ENCODE peak calls at places on chromosomes 7 and 10, in six cellular contexts. G, C, F, K, L and X are unnamed samples.

GRCh38 chr7:40057292-40057691 is 77.1 kb downstream of the MPLKIP start:
- DNase-seq in C (peak), F (peak), L (no peak), G (no peak), K (no peak), X (no peak)

GRCh38 chr10:37489658-37490003 is 364.2 kb downstream of the ANKRD30A start:
- DNase-seq in K (no peak), L (no peak), G (no peak), C (no peak), F (no peak), X (no peak)

GRCh38 chr7:33841658-33842057 is 63.7 kb upstream of the BMPER start:
- DNase-seq in L (peak), G (no peak), C (peak), K (no peak), F (no peak), X (no peak)

GRCh38 chr7:17041324-17041723 is 159.5 kb upstream of the AGR3 start:
- DNase-seq in G (no peak), L (no peak), F (no peak), C (no peak), K (no peak), X (no peak)

GRCh38 chr10:15485684-15486316 is 114.7 kb upstream of the FAM171A1 start:
- DNase-seq in F (no peak), K (no peak), G (no peak), C (peak), L (no peak), X (no peak)

GRCh38 chr7:108293190-108293612 is 163.0 kb downstream of the NRCAM start:
- DNase-seq in F (no peak), K (no peak), L (no peak), G (no peak), C (no peak), X (no peak)

GRCh38 chr7:87231243-87231642 is 11.7 kb upstream of the TMEM243 start:
- DNase-seq in K (no peak), F (peak), L (no peak), G (peak), C (peak), X (no peak)

GRCh38 chr7:93516834-93517233 is 57.7 kb downstream of the CALCR start:
- DNase-seq in K (no peak), F (no peak), C (no peak), L (no peak), G (no peak), X (no peak)

GRCh38 chr10:85280014-85280413 is 951.6 kb downstream of the CCSER2 start:
- DNase-seq in K (no peak), F (no peak), C (no peak), G (no peak), L (no peak), X (no peak)

GRCh38 chr7:4123823-4124222 is 558.3 kb upstream of the FOXK1 start:
- DNase-seq in L (no peak), G (no peak), F (no peak), C (no peak), K (no peak), X (no peak)

GRCh38 chr7:139663608-139664177 is 114.1 kb downstream of the HIPK2 start:
- DNase-seq in G (no peak), L (no peak), F (no peak), C (no peak), K (no peak), X (no peak)

GRCh38 chr10:112491144-112491543 is 44.1 kb downstream of the VTI1A start:
- DNase-seq in C (no peak), L (no peak), K (peak), F (no peak), G (no peak), X (no peak)

GRCh38 chr7:95545007-95545615 is 51.2 kb downstream of the PDK4 start:
- DNase-seq in G (peak), K (peak), C (peak), L (no peak), F (peak), X (no peak)

GRCh38 chr10:62121197-62121550 is 147.5 kb downstream of the RTKN2 start:
- DNase-seq in K (no peak), F (no peak), G (no peak), C (no peak), L (no peak), X (no peak)

GRCh38 chr10:67239864-67240497 is 314.1 kb downstream of the LRRTM3 start:
- DNase-seq in K (no peak), G (no peak), C (no peak), F (no peak), L (no peak), X (no peak)

GRCh38 chr10:4541292-4541691 is 284.7 kb upstream of the AKR1E2 start:
- DNase-seq in C (peak), G (peak), F (no peak), L (no peak), K (peak), X (peak)

GRCh38 chr10:115830260-115830970 is 442.6 kb downstream of the GFRA1 start:
- DNase-seq in F (no peak), L (no peak), G (no peak), K (no peak), C (no peak), X (no peak)

GRCh38 chr7:2209146-2209960 is 23.4 kb downstream of the MAD1L1 start:
- DNase-seq in C (peak), F (peak), L (peak), K (no peak), G (peak), X (peak)

GRCh38 chr10:133261726-133262325 is 14.8 kb downstream of the ADAM8 start:
- DNase-seq in K (no peak), G (peak), F (peak), C (peak), L (peak), X (peak)

GRCh38 chr7:1672851-1673486 is 2.9 kb downstream of the ELFN1 start:
- DNase-seq in K (no peak), L (peak), C (no peak), F (no peak), G (no peak), X (no peak)

GRCh38 chr10:129345763-129346162 is 121.3 kb upstream of the MGMT start:
- DNase-seq in L (no peak), C (no peak), G (no peak), F (no peak), K (no peak), X (no peak)

GRCh38 chr10:17092216-17092944 is 37.2 kb downstream of the CUBN start:
- DNase-seq in G (no peak), C (no peak), K (no peak), F (no peak), L (no peak), X (no peak)

GRCh38 chr7:150975536-150976285 is 2.4 kb downstream of the KCNH2 start:
- DNase-seq in G (no peak), C (no peak), K (no peak), L (no peak), F (no peak), X (no peak)

GRCh38 chr10:77317221-77317620 is 320.4 kb downstream of the KCNMA1 start:
- DNase-seq in L (no peak), K (no peak), C (no peak), F (no peak), G (no peak), X (no peak)

GRCh38 chr10:69902835-69903535 is 101.3 kb downstream of the COL13A1 start:
- DNase-seq in F (no peak), C (peak), L (no peak), K (no peak), G (peak), X (no peak)

GRCh38 chr10:12488626-12489025 is 139.3 kb downstream of the CAMK1D start:
- DNase-seq in F (no peak), L (no peak), K (no peak), G (no peak), C (no peak), X (no peak)

GRCh38 chr10:21161647-21162046 is 264.5 kb upstream of the NEBL start:
- DNase-seq in C (no peak), K (no peak), F (no peak), L (no peak), G (no peak), X (no peak)

GRCh38 chr10:49744924-49745605 is 17.1 kb downstream of the OGDHL start:
- DNase-seq in K (no peak), F (no peak), C (no peak), L (no peak), G (no peak), X (peak)

GRCh38 chr10:103576862-103577261 is 83.4 kb downstream of the NEURL1 start:
- DNase-seq in G (no peak), C (peak), L (no peak), K (no peak), F (no peak), X (no peak)

GRCh38 chr10:113456741-113457140 is 96.1 kb upstream of the HABP2 start:
- DNase-seq in G (no peak), K (no peak), C (no peak), L (no peak), F (no peak), X (peak)

GRCh38 chr7:77823787-77824186 is 25.2 kb downstream of the PHTF2 start:
- DNase-seq in K (no peak), F (no peak), L (no peak), G (no peak), C (no peak), X (no peak)

GRCh38 chr7:132437730-132438129 is 138.5 kb downstream of the PLXNA4 start:
- DNase-seq in L (no peak), C (no peak), F (peak), K (no peak), G (no peak), X (no peak)

GRCh38 chr10:87578160-87578559 is 73.5 kb downstream of the MINPP1 start:
- DNase-seq in C (no peak), G (no peak), F (no peak), L (no peak), K (no peak), X (no peak)

DNA sequence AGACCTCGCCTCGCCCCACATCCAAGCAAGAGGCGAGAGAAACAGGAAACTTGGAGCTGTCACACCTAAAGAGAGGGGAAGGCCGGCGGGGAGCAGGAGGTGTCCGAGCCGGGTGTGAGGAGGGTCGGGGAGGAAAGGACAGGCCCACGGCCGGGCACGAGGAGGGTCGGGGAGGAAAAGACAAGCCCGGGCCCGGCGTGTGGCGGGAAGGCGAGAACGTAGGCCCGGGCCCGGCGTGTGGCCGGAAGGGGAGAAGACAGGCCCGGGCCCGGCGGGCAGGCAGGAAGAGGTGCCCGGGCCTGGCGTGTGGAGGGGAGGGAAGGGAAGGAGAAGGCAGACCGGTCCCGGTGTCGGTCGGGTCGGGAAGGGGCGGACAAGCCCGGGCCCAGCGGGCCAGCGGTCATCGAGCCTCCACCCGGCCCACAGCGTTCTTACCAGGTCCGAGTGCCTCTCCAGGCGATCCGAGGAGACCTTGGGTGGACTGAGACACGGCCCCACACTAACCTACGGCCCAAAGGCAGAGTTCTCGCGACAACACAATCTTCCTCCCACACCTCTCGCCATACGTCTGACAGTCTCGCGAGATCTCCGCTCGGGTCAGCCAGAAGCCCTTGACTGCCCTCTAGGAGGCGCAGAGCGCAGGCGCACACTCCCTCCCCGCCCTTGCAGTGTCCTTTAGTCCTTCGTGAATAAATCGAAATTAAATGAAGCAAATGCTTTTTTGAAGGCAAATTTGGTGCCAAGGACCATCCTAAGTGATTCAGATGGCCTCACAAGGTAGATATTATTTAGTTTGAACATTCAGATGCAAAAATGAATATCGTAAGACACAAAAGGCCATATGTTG is at the start of gene NCOA4:
- DNase-seq in K (peak), C (peak), L (peak), G (peak), F (peak), X (peak)
- TF ChIP-seq POLR2A in K (no peak), C (peak), L (peak), G (peak), F (peak), X (no peak)

GRCh38 chr7:70949862-70950261 is 182.1 kb upstream of the GALNT17 start:
- DNase-seq in G (no peak), F (no peak), K (no peak), L (no peak), C (no peak), X (no peak)
- TF ChIP-seq CTCF in G (no peak), F (no peak), K (no peak), L (no peak), C (no peak), X (no peak)

GRCh38 chr7:99373086-99374066 is 1.2 kb upstream of the ARPC1B start:
- DNase-seq in F (no peak), L (no peak), K (no peak), C (no peak), G (no peak), X (no peak)
- H3K4me3 ChIP-seq in F (peak), L (peak), K (peak), C (no peak), G (peak), X (no peak)

GRCh38 chr10:80196270-80196949 is 8.9 kb downstream of the ANXA11 start:
- DNase-seq in K (peak), F (no peak), C (peak), G (peak), L (no peak), X (no peak)
- TF ChIP-seq POLR2A in K (no peak), F (no peak), C (peak), G (peak), L (no peak), X (no peak)

DNA sequence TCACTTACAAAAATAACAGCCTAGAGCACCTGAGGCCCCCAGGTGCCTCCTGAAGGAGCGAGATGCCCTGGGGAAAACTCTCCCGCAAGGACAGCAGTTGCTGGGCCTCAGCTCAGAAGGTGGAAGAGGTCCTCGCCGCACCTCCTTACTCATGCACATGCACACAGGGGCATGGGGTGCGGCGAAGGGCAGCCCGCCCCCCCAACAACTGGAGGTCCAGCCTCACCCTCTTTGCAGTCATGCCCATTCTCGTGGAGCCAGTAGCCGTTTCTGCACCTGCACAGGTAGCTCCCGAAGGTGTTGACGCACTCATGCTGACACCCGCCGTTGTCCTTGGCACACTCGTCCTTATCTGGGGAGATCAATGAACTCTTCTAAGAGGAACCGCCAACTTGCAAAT is 19.9 kb upstream of the OPALIN start:
- DNase-seq in C (no peak), K (no peak), F (no peak), L (no peak), G (no peak), X (no peak)
- TF ChIP-seq CTCF in C (no peak), K (no peak), F (no peak), L (no peak), G (no peak), X (no peak)

DNA sequence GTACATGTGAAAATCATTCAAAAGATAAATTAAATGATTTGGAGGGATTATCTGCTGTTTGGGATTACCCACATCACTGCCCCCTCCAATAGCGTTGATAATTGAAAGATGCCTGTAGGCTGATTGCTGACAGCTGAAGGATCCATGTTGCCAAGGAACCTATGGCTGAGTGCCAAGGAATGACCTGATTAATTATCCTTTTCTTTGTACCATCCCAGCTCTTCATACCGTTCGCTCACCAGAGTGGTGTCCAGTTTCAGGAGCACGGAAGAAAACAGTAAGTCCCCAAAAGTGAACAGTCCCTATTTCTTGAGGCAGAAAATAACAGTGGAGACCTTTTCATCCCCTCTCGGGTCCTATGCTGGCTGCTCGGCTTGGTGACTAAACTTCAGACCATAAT is 108.7 kb downstream of the SPAG6 start:
- DNase-seq in C (no peak), F (no peak), L (no peak), K (no peak), G (no peak), X (no peak)
- H3K4me3 ChIP-seq in C (no peak), F (no peak), L (no peak), K (no peak), G (no peak), X (no peak)

DNA sequence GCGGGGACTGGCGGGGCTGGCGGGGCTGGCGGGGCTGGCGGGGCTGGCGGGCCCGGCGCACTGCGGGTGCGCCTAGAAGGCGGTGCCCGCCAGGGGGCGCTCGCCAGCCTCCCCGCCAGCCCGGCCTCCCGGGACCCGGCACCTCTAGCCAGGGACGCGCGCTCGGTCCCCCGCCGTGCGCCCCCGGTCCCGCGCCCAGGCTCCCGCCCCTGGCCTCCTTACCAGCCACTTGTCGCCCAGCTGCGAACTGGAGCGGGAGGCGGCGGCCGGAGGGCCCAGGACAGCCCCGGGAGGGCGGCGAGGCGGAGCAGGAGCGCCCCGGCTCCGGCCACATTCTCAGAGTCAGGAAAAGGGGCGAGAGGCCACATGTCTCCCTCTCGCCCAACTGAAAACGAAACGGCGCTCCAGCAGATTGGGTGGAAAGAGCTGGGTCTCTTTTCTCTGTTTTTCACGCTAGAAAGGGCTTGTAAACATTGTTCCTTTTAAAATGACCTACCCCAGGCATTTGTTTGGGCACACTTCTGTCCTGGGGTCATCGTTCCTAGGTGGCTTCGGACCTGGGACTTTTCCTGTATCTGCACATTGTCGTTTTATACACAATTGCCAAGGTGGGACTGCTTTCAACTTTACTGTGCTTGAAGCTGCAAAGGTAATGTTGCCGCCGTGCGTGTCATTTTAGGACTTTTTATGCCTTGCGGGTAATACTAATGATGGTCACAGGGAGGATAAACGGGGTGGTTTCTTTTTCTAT is 378 bp upstream of the PRKCQ start:
- DNase-seq in L (no peak), G (peak), C (peak), K (peak), F (peak), X (peak)
- TF ChIP-seq POLR2A in L (no peak), G (peak), C (peak), K (no peak), F (no peak), X (no peak)